ENCODE peak calls at places on chromosomes 6 and 20, in ten cellular contexts. T is dorsolateral prefrontal cortex, L is cardiac fibroblast, H is epithelial cell of esophagus, Y is fibroblast of lung, Q is endodermal cell, M is HL-60, D is PC-3, G is psoas muscle, Z is AG10803. K is an unnamed sample.

GRCh38 chr20:47150403-47151152 is 205.9 kb downstream of the ZMYND8 start:
- DNase-seq in T (no peak), L (peak), H (peak), Y (peak), Q (peak), M (peak), D (peak), G (peak), Z (peak), K (peak)

GRCh38 chr6:20227350-20227749 is 15.1 kb upstream of the MBOAT1 start:
- DNase-seq in T (no peak), L (no peak), H (no peak), Y (no peak), Q (no peak), M (no peak), D (no peak), G (no peak), Z (no peak), K (no peak)

GRCh38 chr6:65289491-65289890 is 417.5 kb downstream of the EYS start:
- DNase-seq in T (no peak), L (peak), H (peak), Y (peak), Q (no peak), M (no peak), D (peak), G (no peak), Z (no peak), K (no peak)

GRCh38 chr6:157461000-157461915 is 80.3 kb downstream of the ZDHHC14 start:
- DNase-seq in T (no peak), L (peak), H (no peak), Y (peak), Q (peak), M (no peak), D (no peak), G (no peak), Z (peak), K (peak)

GRCh38 chr20:20712004-20712473 is 405 bp downstream of the RALGAPA2 start:
- DNase-seq in T (peak), L (no peak), H (no peak), Y (no peak), Q (no peak), M (no peak), D (no peak), G (no peak), Z (no peak), K (no peak)

GRCh38 chr20:38434310-38434741 is 802 bp downstream of the SNHG17 start:
- DNase-seq in T (no peak), L (peak), H (peak), Y (peak), Q (peak), M (peak), D (no peak), G (no peak), Z (no peak), K (no peak)

GRCh38 chr6:21666200-21666671 is 72.7 kb downstream of the SOX4 start:
- DNase-seq in T (no peak), L (peak), H (no peak), Y (peak), Q (peak), M (peak), D (no peak), G (peak), Z (no peak), K (no peak)

GRCh38 chr6:105028898-105029297 is 72.0 kb downstream of the LIN28B start:
- DNase-seq in T (no peak), L (no peak), H (no peak), Y (no peak), Q (no peak), M (no peak), D (no peak), G (no peak), Z (no peak), K (no peak)

GRCh38 chr6:31541059-31541657 is 645 bp downstream of the DDX39B start:
- DNase-seq in T (no peak), L (peak), H (peak), Y (peak), Q (peak), M (peak), D (peak), G (peak), Z (peak), K (no peak)

GRCh38 chr20:18672826-18673225 is 85.0 kb downstream of the DTD1 start:
- DNase-seq in T (no peak), L (no peak), H (no peak), Y (no peak), Q (no peak), M (no peak), D (no peak), G (no peak), Z (no peak), K (no peak)

GRCh38 chr6:2945069-2945452 is 26.3 kb downstream of the SERPINB6 start:
- DNase-seq in T (no peak), L (no peak), H (no peak), Y (no peak), Q (peak), M (no peak), D (no peak), G (no peak), Z (peak), K (no peak)

GRCh38 chr6:130760006-130760405 is 67.2 kb upstream of the SMLR1 start:
- DNase-seq in T (no peak), L (peak), H (peak), Y (peak), Q (peak), M (no peak), D (peak), G (no peak), Z (peak), K (no peak)

GRCh38 chr20:41140226-41141133 is 3.1 kb downstream of the PLCG1 start:
- DNase-seq in T (no peak), L (no peak), H (no peak), Y (no peak), Q (no peak), M (no peak), D (no peak), G (no peak), Z (no peak), K (no peak)

GRCh38 chr6:11292837-11293236 is 60.4 kb upstream of the NEDD9 start:
- DNase-seq in T (no peak), L (no peak), H (no peak), Y (peak), Q (no peak), M (peak), D (no peak), G (no peak), Z (peak), K (no peak)

GRCh38 chr6:322205-322930 is 30.1 kb downstream of the DUSP22 start:
- DNase-seq in T (no peak), L (no peak), H (no peak), Y (no peak), Q (peak), M (no peak), D (no peak), G (peak), Z (no peak), K (no peak)

GRCh38 chr6:166286831-166287271 is 21.3 kb downstream of the PRR18 start:
- DNase-seq in T (no peak), L (no peak), H (no peak), Y (no peak), Q (peak), M (peak), D (no peak), G (peak), Z (no peak), K (peak)

GRCh38 chr20:58712823-58713731 is 20.5 kb downstream of the NPEPL1 start:
- DNase-seq in T (no peak), L (no peak), H (no peak), Y (no peak), Q (no peak), M (no peak), D (no peak), G (no peak), Z (no peak), K (no peak)

GRCh38 chr6:75526502-75527127 is 33.0 kb upstream of the FILIP1 start:
- DNase-seq in T (peak), L (peak), H (peak), Y (peak), Q (peak), M (peak), D (peak), G (no peak), Z (peak), K (peak)

GRCh38 chr20:18571578-18571977 is 4.3 kb downstream of the SMIM26 start:
- DNase-seq in T (no peak), L (no peak), H (no peak), Y (no peak), Q (no peak), M (peak), D (no peak), G (no peak), Z (no peak), K (no peak)

GRCh38 chr6:56293756-56294155 is 46.4 kb upstream of the COL21A1 start:
- DNase-seq in T (no peak), L (no peak), H (no peak), Y (no peak), Q (no peak), M (no peak), D (no peak), G (no peak), Z (no peak), K (no peak)

GRCh38 chr6:35142578-35142977 is 1.4 kb upstream of the TCP11 start:
- DNase-seq in T (no peak), L (no peak), H (no peak), Y (no peak), Q (no peak), M (peak), D (peak), G (no peak), Z (peak), K (no peak)

GRCh38 chr6:96907498-96907897 is 9.8 kb upstream of the NDUFAF4 start:
- DNase-seq in T (no peak), L (peak), H (peak), Y (peak), Q (no peak), M (no peak), D (no peak), G (no peak), Z (no peak), K (peak)

GRCh38 chr6:42030585-42031506 is 19.5 kb upstream of the TAF8 start:
- DNase-seq in T (no peak), L (peak), H (no peak), Y (peak), Q (peak), M (peak), D (no peak), G (peak), Z (no peak), K (no peak)

GRCh38 chr6:26022166-26022510 is 59.5 kb downstream of the TRIM38 start:
- DNase-seq in T (peak), L (peak), H (peak), Y (peak), Q (peak), M (peak), D (peak), G (no peak), Z (peak), K (no peak)

GRCh38 chr6:91088976-91089375 is 502.1 kb upstream of the MAP3K7 start:
- DNase-seq in T (no peak), L (no peak), H (no peak), Y (no peak), Q (no peak), M (no peak), D (no peak), G (no peak), Z (no peak), K (no peak)

GRCh38 chr6:154249499-154250298 is 106.9 kb downstream of the IPCEF1 start:
- DNase-seq in T (no peak), L (no peak), H (no peak), Y (no peak), Q (no peak), M (no peak), D (no peak), G (no peak), Z (no peak), K (peak)

GRCh38 chr20:62120365-62120762 is 1.9 kb upstream of the LSM14B start:
- DNase-seq in T (no peak), L (no peak), H (no peak), Y (no peak), Q (no peak), M (no peak), D (no peak), G (no peak), Z (no peak), K (no peak)

GRCh38 chr20:41175201-41175651 is 37.9 kb downstream of the PLCG1 start:
- DNase-seq in T (no peak), L (no peak), H (no peak), Y (no peak), Q (peak), M (no peak), D (no peak), G (peak), Z (no peak), K (no peak)

GRCh38 chr6:2623348-2623747 is 127.4 kb downstream of the MYLK4 start:
- DNase-seq in T (no peak), L (no peak), H (peak), Y (no peak), Q (no peak), M (no peak), D (peak), G (no peak), Z (no peak), K (no peak)

GRCh38 chr20:31740656-31741323 is 1.7 kb downstream of the TPX2 start:
- DNase-seq in T (no peak), L (no peak), H (no peak), Y (no peak), Q (no peak), M (no peak), D (no peak), G (no peak), Z (no peak), K (no peak)
- H3K4me3 ChIP-seq in T (no peak), L (peak), H (peak), Y (peak), Q (peak), M (peak), D (peak), G (no peak), Z (peak), K (peak)

GRCh38 chr6:138504764-138505689 is 5.7 kb upstream of the NHSL1 start:
- DNase-seq in T (no peak), L (no peak), H (no peak), Y (no peak), Q (peak), M (no peak), D (no peak), G (no peak), Z (no peak), K (no peak)

GRCh38 chr6:138500867-138501446 is 1.7 kb upstream of the NHSL1 start:
- DNase-seq in T (no peak), L (no peak), H (no peak), Y (peak), Q (no peak), M (no peak), D (no peak), G (no peak), Z (peak), K (no peak)

GRCh38 chr6:138500045-138500665 is 861 bp upstream of the NHSL1 start:
- DNase-seq in T (no peak), L (no peak), H (no peak), Y (no peak), Q (no peak), M (no peak), D (no peak), G (no peak), Z (no peak), K (no peak)

GRCh38 chr6:138503881-138504680 is 4.8 kb upstream of the NHSL1 start:
- DNase-seq in T (no peak), L (peak), H (no peak), Y (no peak), Q (no peak), M (peak), D (no peak), G (no peak), Z (no peak), K (no peak)

GRCh38 chr6:138502546-138502945 is 3.3 kb upstream of the NHSL1 start:
- DNase-seq in T (no peak), L (no peak), H (no peak), Y (no peak), Q (no peak), M (no peak), D (no peak), G (no peak), Z (no peak), K (no peak)
- H3K4me3 ChIP-seq in T (no peak), L (no peak), H (no peak), Y (no peak), Q (no peak), M (no peak), D (no peak), G (no peak), Z (no peak), K (no peak)

GRCh38 chr20:44394520-44395182 is 39.2 kb downstream of the HNF4A start:
- DNase-seq in T (no peak), L (no peak), H (no peak), Y (no peak), Q (peak), M (no peak), D (no peak), G (no peak), Z (no peak), K (no peak)

GRCh38 chr20:44392776-44393607 is 37.5 kb downstream of the HNF4A start:
- DNase-seq in T (no peak), L (no peak), H (no peak), Y (no peak), Q (no peak), M (no peak), D (no peak), G (no peak), Z (no peak), K (no peak)

GRCh38 chr20:44395183-44395962 is 39.9 kb downstream of the HNF4A start:
- DNase-seq in T (no peak), L (no peak), H (no peak), Y (no peak), Q (peak), M (no peak), D (no peak), G (no peak), Z (no peak), K (no peak)

GRCh38 chr20:44392088-44392775 is 36.7 kb downstream of the HNF4A start:
- DNase-seq in T (no peak), L (no peak), H (no peak), Y (no peak), Q (no peak), M (no peak), D (no peak), G (no peak), Z (no peak), K (no peak)

GRCh38 chr20:44393608-44394519 is 38.4 kb downstream of the HNF4A start:
- DNase-seq in T (no peak), L (no peak), H (no peak), Y (no peak), Q (peak), M (no peak), D (no peak), G (no peak), Z (no peak), K (no peak)
- H3K4me3 ChIP-seq in T (no peak), L (no peak), H (no peak), Y (no peak), Q (peak), M (no peak), D (no peak), G (no peak), Z (no peak), K (no peak)

DNA sequence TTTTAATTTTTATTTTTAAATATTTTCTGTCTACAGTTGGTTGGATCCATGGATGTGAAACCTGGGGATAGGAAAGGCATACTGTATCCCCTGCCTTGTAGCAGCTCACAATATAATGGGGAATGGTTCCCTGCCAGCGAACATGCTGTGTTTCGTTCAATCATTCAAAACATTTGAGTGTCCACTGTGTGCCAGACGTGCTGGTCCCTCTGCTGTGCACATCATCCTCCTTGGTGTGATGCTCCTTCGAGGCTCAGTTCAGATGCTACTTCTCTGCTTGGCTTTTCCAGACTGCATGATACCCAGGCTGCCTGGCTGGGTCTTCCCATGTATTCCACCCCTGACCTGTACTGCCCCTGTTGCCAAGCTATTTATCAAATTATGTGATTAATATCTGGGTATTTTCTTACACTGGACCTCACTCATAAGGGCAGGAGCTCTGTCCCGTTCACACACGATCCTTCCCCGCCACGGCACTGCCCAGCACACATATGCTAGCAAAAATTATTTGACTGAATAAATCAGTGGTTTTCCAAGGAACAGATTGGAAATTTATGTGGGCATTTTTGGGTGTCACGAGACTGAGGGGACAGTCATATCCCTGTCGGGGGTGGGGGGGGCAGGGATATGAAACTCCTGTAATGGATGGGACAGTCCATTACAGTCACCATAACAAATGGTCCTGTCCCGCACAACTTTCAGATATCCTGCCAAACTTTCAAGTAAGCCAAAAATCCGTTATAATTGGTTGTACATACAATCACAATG is 4.9 kb downstream of the SDCBP2 start:
- DNase-seq in T (no peak), L (no peak), H (no peak), Y (no peak), Q (peak), M (no peak), D (no peak), G (no peak), Z (no peak), K (no peak)
- H3K4me3 ChIP-seq in T (peak), L (no peak), H (no peak), Y (peak), Q (no peak), M (no peak), D (peak), G (peak), Z (no peak), K (no peak)

GRCh38 chr6:16135078-16135477 is 6.2 kb downstream of the MYLIP start:
- DNase-seq in T (no peak), L (no peak), H (no peak), Y (peak), Q (no peak), M (no peak), D (no peak), G (no peak), Z (peak), K (no peak)
- H3K4me3 ChIP-seq in T (peak), L (no peak), H (no peak), Y (no peak), Q (no peak), M (no peak), D (no peak), G (peak), Z (no peak), K (no peak)

DNA sequence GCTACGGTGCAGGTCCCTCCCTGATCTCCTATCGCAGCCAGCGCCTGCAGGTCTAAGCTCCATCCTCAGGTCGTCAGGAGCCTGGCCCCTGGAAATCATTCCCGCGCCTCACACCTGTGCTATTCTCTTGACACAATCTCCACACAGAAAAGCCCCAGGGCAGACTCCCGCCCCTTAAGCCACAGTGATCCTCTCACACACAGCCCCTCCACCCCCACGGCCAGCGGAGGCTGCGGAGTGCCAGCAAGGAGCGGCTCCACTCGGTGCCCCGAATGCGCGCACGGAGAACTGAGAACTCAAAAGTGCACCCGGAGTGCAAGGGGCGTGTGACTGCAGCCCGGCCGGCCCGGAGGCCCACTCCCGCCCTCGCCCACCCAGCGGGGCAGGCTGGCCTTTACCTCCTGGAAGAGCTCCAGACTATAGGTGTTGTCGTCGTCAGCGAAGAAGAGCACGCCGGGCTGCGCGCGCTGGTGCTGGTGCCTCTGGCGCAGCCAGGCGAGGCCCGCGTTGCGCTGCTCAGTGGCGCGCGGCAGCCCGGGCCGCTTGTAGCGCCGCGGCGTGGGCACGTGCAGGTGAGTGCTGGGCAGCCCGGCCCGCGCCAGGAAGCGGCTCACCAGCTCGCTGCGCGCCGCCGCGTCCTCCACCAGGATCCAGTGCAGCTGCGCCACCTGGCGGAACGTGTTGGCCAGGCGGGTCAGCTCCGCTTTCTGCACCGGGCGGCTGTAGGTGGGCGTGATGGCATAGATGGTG is 1.2 kb downstream of the B3GAT2 start:
- DNase-seq in T (peak), L (peak), H (peak), Y (peak), Q (peak), M (peak), D (peak), G (peak), Z (peak), K (peak)
- H3K4me3 ChIP-seq in T (peak), L (peak), H (peak), Y (peak), Q (peak), M (peak), D (peak), G (peak), Z (peak), K (peak)

K was measured in GM12864.